ENCODE peak calls at places on chromosomes 6 and 20, in seven cellular contexts. One of them, this sample, is unnamed.
A peak's percentile ranks its signal among the peaks of the same experiment; 100 is the strongest.

GRCh38 chr20:1876975-1877603 is 18.1 kb upstream of the SIRPA start:
- DNase-seq in GM12878: no peak
- DNase-seq in HCT116: no peak
- DNase-seq in neuronal stem cell: peak; percentile 44
- DNase-seq in mammary epithelial cell: no peak
- DNase-seq in PC-3: no peak
- DNase-seq in DND-41: no peak
- DNase-seq in this sample: no peak

GRCh38 chr20:48227381-48227780 is 442.1 kb upstream of the SULF2 start:
- DNase-seq in GM12878: no peak
- DNase-seq in HCT116: no peak
- DNase-seq in neuronal stem cell: no peak
- DNase-seq in mammary epithelial cell: no peak
- DNase-seq in PC-3: no peak
- DNase-seq in DND-41: no peak
- DNase-seq in this sample: no peak

GRCh38 chr6:95548188-95548837 is 29.0 kb upstream of the MANEA start:
- DNase-seq in GM12878: no peak
- DNase-seq in HCT116: no peak
- DNase-seq in neuronal stem cell: no peak
- DNase-seq in mammary epithelial cell: no peak
- DNase-seq in PC-3: no peak
- DNase-seq in DND-41: no peak
- DNase-seq in this sample: no peak

GRCh38 chr6:71248306-71248705 is 40.3 kb upstream of the OGFRL1 start:
- DNase-seq in GM12878: peak; percentile 48
- DNase-seq in HCT116: no peak
- DNase-seq in neuronal stem cell: no peak
- DNase-seq in mammary epithelial cell: peak; percentile 57
- DNase-seq in PC-3: peak; percentile 60
- DNase-seq in DND-41: no peak
- DNase-seq in this sample: no peak

GRCh38 chr6:912871-913663 is 220.1 kb upstream of the EXOC2 start:
- DNase-seq in GM12878: no peak
- DNase-seq in HCT116: peak; percentile 22
- DNase-seq in neuronal stem cell: peak; percentile 21
- DNase-seq in mammary epithelial cell: peak; percentile 7
- DNase-seq in PC-3: peak; percentile 44
- DNase-seq in DND-41: no peak
- DNase-seq in this sample: peak; percentile 15

GRCh38 chr20:10947726-10948125 is 273.9 kb upstream of the JAG1 start:
- DNase-seq in GM12878: no peak
- DNase-seq in HCT116: no peak
- DNase-seq in neuronal stem cell: no peak
- DNase-seq in mammary epithelial cell: peak; percentile 59
- DNase-seq in PC-3: no peak
- DNase-seq in DND-41: no peak
- DNase-seq in this sample: no peak

GRCh38 chr20:24296477-24297380 is 172.7 kb upstream of the SYNDIG1 start:
- DNase-seq in GM12878: no peak
- DNase-seq in HCT116: no peak
- DNase-seq in neuronal stem cell: no peak
- DNase-seq in mammary epithelial cell: peak; percentile 57
- DNase-seq in PC-3: no peak
- DNase-seq in DND-41: no peak
- DNase-seq in this sample: no peak

GRCh38 chr6:144315226-144315980 is 30.3 kb downstream of the UTRN start:
- DNase-seq in GM12878: no peak
- DNase-seq in HCT116: no peak
- DNase-seq in neuronal stem cell: no peak
- DNase-seq in mammary epithelial cell: no peak
- DNase-seq in PC-3: no peak
- DNase-seq in DND-41: no peak
- DNase-seq in this sample: no peak

GRCh38 chr6:167836722-167837121 is 10.0 kb downstream of the AFDN start:
- DNase-seq in GM12878: no peak
- DNase-seq in HCT116: no peak
- DNase-seq in neuronal stem cell: no peak
- DNase-seq in mammary epithelial cell: no peak
- DNase-seq in PC-3: no peak
- DNase-seq in DND-41: no peak
- DNase-seq in this sample: no peak

GRCh38 chr6:128007658-128008057 is 106.8 kb upstream of the THEMIS start:
- DNase-seq in GM12878: no peak
- DNase-seq in HCT116: no peak
- DNase-seq in neuronal stem cell: no peak
- DNase-seq in mammary epithelial cell: no peak
- DNase-seq in PC-3: no peak
- DNase-seq in DND-41: no peak
- DNase-seq in this sample: no peak

GRCh38 chr6:170166511-170167122 is 124.3 kb downstream of the DLL1 start:
- DNase-seq in GM12878: no peak
- DNase-seq in HCT116: no peak
- DNase-seq in neuronal stem cell: no peak
- DNase-seq in mammary epithelial cell: no peak
- DNase-seq in PC-3: no peak
- DNase-seq in DND-41: no peak
- DNase-seq in this sample: no peak

GRCh38 chr6:113842165-113842564 is 15.0 kb upstream of the MARCKS start:
- DNase-seq in GM12878: no peak
- DNase-seq in HCT116: no peak
- DNase-seq in neuronal stem cell: no peak
- DNase-seq in mammary epithelial cell: no peak
- DNase-seq in PC-3: no peak
- DNase-seq in DND-41: no peak
- DNase-seq in this sample: no peak

GRCh38 chr6:38508286-38508685 is 131.4 kb downstream of the BTBD9 start:
- DNase-seq in GM12878: no peak
- DNase-seq in HCT116: no peak
- DNase-seq in neuronal stem cell: no peak
- DNase-seq in mammary epithelial cell: no peak
- DNase-seq in PC-3: no peak
- DNase-seq in DND-41: no peak
- DNase-seq in this sample: no peak

GRCh38 chr6:126002755-126003390 is 16.5 kb downstream of the TRMT11 start:
- DNase-seq in GM12878: no peak
- DNase-seq in HCT116: no peak
- DNase-seq in neuronal stem cell: no peak
- DNase-seq in mammary epithelial cell: no peak
- DNase-seq in PC-3: no peak
- DNase-seq in DND-41: no peak
- DNase-seq in this sample: no peak

GRCh38 chr6:140388141-140388802 is 1013.8 kb upstream of the CITED2 start:
- DNase-seq in GM12878: no peak
- DNase-seq in HCT116: no peak
- DNase-seq in neuronal stem cell: no peak
- DNase-seq in mammary epithelial cell: peak; percentile 81
- DNase-seq in PC-3: peak; percentile 18
- DNase-seq in DND-41: no peak
- DNase-seq in this sample: no peak

GRCh38 chr6:15429146-15430110 is 183.6 kb downstream of the JARID2 start:
- DNase-seq in GM12878: no peak
- DNase-seq in HCT116: no peak
- DNase-seq in neuronal stem cell: no peak
- DNase-seq in mammary epithelial cell: peak; percentile 29
- DNase-seq in PC-3: no peak
- DNase-seq in DND-41: no peak
- DNase-seq in this sample: no peak

GRCh38 chr6:110178626-110179405 is 654 bp downstream of the WASF1 start:
- DNase-seq in GM12878: no peak
- DNase-seq in HCT116: peak; percentile 42
- DNase-seq in neuronal stem cell: peak; percentile 59
- DNase-seq in mammary epithelial cell: peak; percentile 77
- DNase-seq in PC-3: peak; percentile 50
- DNase-seq in DND-41: peak; percentile 51
- DNase-seq in this sample: peak; percentile 46

GRCh38 chr6:150070236-150070860 is 1.4 kb upstream of the ULBP3 start:
- DNase-seq in GM12878: no peak
- DNase-seq in HCT116: no peak
- DNase-seq in neuronal stem cell: no peak
- DNase-seq in mammary epithelial cell: peak; percentile 72
- DNase-seq in PC-3: peak; percentile 59
- DNase-seq in DND-41: no peak
- DNase-seq in this sample: no peak

GRCh38 chr6:100721256-100721655 is 159.9 kb downstream of the ASCC3 start:
- DNase-seq in GM12878: no peak
- DNase-seq in HCT116: no peak
- DNase-seq in neuronal stem cell: no peak
- DNase-seq in mammary epithelial cell: no peak
- DNase-seq in PC-3: no peak
- DNase-seq in DND-41: no peak
- DNase-seq in this sample: no peak

GRCh38 chr6:100724696-100725095 is 156.4 kb downstream of the ASCC3 start:
- DNase-seq in GM12878: no peak
- DNase-seq in HCT116: no peak
- DNase-seq in neuronal stem cell: no peak
- DNase-seq in mammary epithelial cell: no peak
- DNase-seq in PC-3: no peak
- DNase-seq in DND-41: no peak
- DNase-seq in this sample: no peak

GRCh38 chr6:100724222-100724621 is 156.9 kb downstream of the ASCC3 start:
- DNase-seq in GM12878: no peak
- DNase-seq in HCT116: no peak
- DNase-seq in neuronal stem cell: no peak
- DNase-seq in mammary epithelial cell: no peak
- DNase-seq in PC-3: no peak
- DNase-seq in DND-41: no peak
- DNase-seq in this sample: no peak

DNA sequence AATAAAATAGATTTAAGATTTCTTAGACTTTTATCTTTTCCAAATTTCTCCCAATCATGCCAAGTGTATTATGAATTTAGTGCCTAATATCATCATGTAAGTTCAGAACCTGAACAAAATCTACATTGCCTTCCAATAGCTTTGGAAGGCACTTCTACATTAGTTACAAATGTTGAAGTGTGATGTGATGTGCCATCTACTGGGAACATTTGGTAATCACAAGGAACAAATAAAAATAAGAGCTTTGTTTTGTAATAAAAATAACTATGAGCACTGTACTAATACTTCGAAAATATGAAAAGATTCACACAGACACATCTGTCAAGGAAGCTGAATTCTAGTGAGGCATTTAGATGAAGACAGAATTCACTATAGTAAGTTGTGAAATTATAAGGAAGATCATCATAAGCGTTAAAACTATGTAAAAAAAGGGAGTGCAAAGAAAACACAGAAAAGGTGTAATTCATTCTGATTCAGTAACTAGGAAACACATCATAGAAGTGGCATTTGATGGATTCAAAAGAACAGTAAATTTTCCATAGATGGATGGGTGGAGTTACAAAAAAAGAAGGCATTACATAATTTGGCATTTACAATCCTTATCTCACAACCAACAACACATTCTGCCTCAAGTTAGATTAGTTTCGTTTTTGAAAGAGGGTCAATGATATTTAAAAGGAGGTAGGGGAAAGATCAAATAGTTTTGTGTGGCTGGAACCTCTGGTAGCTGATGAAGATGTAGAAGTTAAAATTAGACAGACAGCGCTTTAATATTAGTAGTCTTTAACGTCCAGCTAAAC is 161.0 kb downstream of the ASCC3 start:
- DNase-seq in GM12878: no peak
- DNase-seq in HCT116: peak; percentile 8
- DNase-seq in neuronal stem cell: no peak
- DNase-seq in mammary epithelial cell: peak; percentile 12
- DNase-seq in PC-3: peak; percentile 40
- DNase-seq in DND-41: no peak
- DNase-seq in this sample: peak; percentile 21
- H3K4me2 ChIP-seq in GM12878: no peak overlapping the region
- H3K4me2 ChIP-seq in HCT116: no peak overlapping the region
- H3K4me2 ChIP-seq in neuronal stem cell: no peak overlapping the region
- H3K4me2 ChIP-seq in mammary epithelial cell: peak overlapping the region; percentile 1
- H3K4me2 ChIP-seq in PC-3: peak overlapping the region; percentile 46
- H3K4me2 ChIP-seq in DND-41: no peak overlapping the region
- H3K4me2 ChIP-seq in this sample: no peak overlapping the region

GRCh38 chr6:166314454-166314853 is 6.3 kb upstream of the PRR18 start:
- DNase-seq in GM12878: no peak
- DNase-seq in HCT116: no peak
- DNase-seq in neuronal stem cell: no peak
- DNase-seq in mammary epithelial cell: no peak
- DNase-seq in PC-3: no peak
- DNase-seq in DND-41: no peak
- DNase-seq in this sample: no peak
- H3K27ac ChIP-seq in GM12878: no peak overlapping the region
- H3K27ac ChIP-seq in HCT116: no peak overlapping the region
- H3K27ac ChIP-seq in neuronal stem cell: no peak overlapping the region
- H3K27ac ChIP-seq in mammary epithelial cell: no peak overlapping the region
- H3K27ac ChIP-seq in PC-3: no peak overlapping the region
- H3K27ac ChIP-seq in DND-41: no peak overlapping the region
- H3K27ac ChIP-seq in this sample: no peak overlapping the region

GRCh38 chr20:63470410-63470809 is 2.0 kb downstream of the KCNQ2 start:
- DNase-seq in GM12878: no peak
- DNase-seq in HCT116: no peak
- DNase-seq in neuronal stem cell: no peak
- DNase-seq in mammary epithelial cell: no peak
- DNase-seq in PC-3: no peak
- DNase-seq in DND-41: no peak
- DNase-seq in this sample: no peak
- H3K27me3 ChIP-seq in GM12878: peaks cover 9% of the 10 kb centered on the region
- H3K27me3 ChIP-seq in HCT116: no peaks in the 10 kb centered on the region
- H3K27me3 ChIP-seq in neuronal stem cell: no peaks in the 10 kb centered on the region
- H3K27me3 ChIP-seq in mammary epithelial cell: peaks cover 34% of the 10 kb centered on the region
- H3K27me3 ChIP-seq in PC-3: peaks cover 75% of the 10 kb centered on the region
- H3K27me3 ChIP-seq in DND-41: no peaks in the 10 kb centered on the region
- H3K27me3 ChIP-seq in this sample: peaks cover 92% of the 10 kb centered on the region

GRCh38 chr20:50913976-50914375 is 17.3 kb downstream of the ADNP start:
- DNase-seq in GM12878: no peak
- DNase-seq in HCT116: no peak
- DNase-seq in neuronal stem cell: no peak
- DNase-seq in mammary epithelial cell: peak; percentile 67
- DNase-seq in PC-3: peak; percentile 67
- DNase-seq in DND-41: no peak
- DNase-seq in this sample: no peak

GRCh38 chr20:50904067-50904570 is 27.1 kb downstream of the ADNP start:
- DNase-seq in GM12878: no peak
- DNase-seq in HCT116: no peak
- DNase-seq in neuronal stem cell: no peak
- DNase-seq in mammary epithelial cell: no peak
- DNase-seq in PC-3: no peak
- DNase-seq in DND-41: no peak
- DNase-seq in this sample: no peak

GRCh38 chr20:50911716-50912115 is 19.5 kb downstream of the ADNP start:
- DNase-seq in GM12878: peak; percentile 39
- DNase-seq in HCT116: no peak
- DNase-seq in neuronal stem cell: no peak
- DNase-seq in mammary epithelial cell: no peak
- DNase-seq in PC-3: no peak
- DNase-seq in DND-41: no peak
- DNase-seq in this sample: no peak

GRCh38 chr20:50911030-50911429 is 20.2 kb downstream of the ADNP start:
- DNase-seq in GM12878: no peak
- DNase-seq in HCT116: no peak
- DNase-seq in neuronal stem cell: no peak
- DNase-seq in mammary epithelial cell: no peak
- DNase-seq in PC-3: no peak
- DNase-seq in DND-41: no peak
- DNase-seq in this sample: no peak

DNA sequence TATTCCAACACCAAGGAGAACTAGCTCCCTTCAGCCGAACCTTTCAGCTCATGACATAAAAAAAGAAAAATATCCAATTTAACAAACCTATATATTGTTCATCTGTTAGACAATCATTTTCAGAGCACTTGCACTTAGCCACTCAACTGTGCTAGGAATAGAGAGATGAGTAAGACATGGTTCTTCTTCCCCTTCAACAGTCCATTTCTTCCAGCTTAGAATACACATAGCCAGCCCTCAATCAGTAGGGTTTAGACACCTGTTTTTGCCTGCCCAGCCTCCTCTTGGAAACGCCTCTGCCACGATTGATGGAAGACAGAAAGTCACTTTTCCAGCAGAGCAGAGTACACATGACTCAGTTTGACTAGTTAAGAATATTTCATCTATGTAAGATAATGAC is 21.8 kb downstream of the ADNP start:
- DNase-seq in GM12878: no peak
- DNase-seq in HCT116: no peak
- DNase-seq in neuronal stem cell: no peak
- DNase-seq in mammary epithelial cell: no peak
- DNase-seq in PC-3: no peak
- DNase-seq in DND-41: no peak
- DNase-seq in this sample: no peak
- H3K4me2 ChIP-seq in GM12878: peak overlapping the region; percentile 34
- H3K4me2 ChIP-seq in HCT116: no peak overlapping the region
- H3K4me2 ChIP-seq in neuronal stem cell: no peak overlapping the region
- H3K4me2 ChIP-seq in mammary epithelial cell: no peak overlapping the region
- H3K4me2 ChIP-seq in PC-3: no peak overlapping the region
- H3K4me2 ChIP-seq in DND-41: no peak overlapping the region
- H3K4me2 ChIP-seq in this sample: no peak overlapping the region